ENCODE peak calls at places on chromosomes 13 and 19, in ten cellular contexts. U, X, D, T, K, G, E, C, I and R are unnamed samples.

GRCh38 chr13:29522044-29522685 is 73.3 kb downstream of the SLC7A1 start:
- DNase-seq in U (peak; percentile 94), X (no peak), D (no peak), T (no peak), K (no peak), G (no peak), E (peak; percentile 99), C (no peak), I (no peak), R (no peak)

GRCh38 chr19:18972301-18972831 is 31.3 kb upstream of the HOMER3 start:
- DNase-seq in U (peak; percentile 23), X (no peak), D (no peak), T (no peak), K (no peak), G (no peak), E (peak; percentile 20), C (no peak), I (no peak), R (no peak)

GRCh38 chr19:1068111-1069001 is 1.4 kb downstream of the ARHGAP45 start:
- DNase-seq in U (no peak), X (no peak), D (no peak), T (peak; percentile 49), K (no peak), G (no peak), E (no peak), C (no peak), I (no peak), R (no peak)

GRCh38 chr13:88107486-88108044 is 436.4 kb downstream of the SLITRK5 start:
- DNase-seq in U (no peak), X (no peak), D (no peak), T (peak; percentile 62), K (no peak), G (no peak), E (no peak), C (no peak), I (no peak), R (no peak)

GRCh38 chr19:31350693-31351211 is 1.5 kb upstream of the TSHZ3 start:
- DNase-seq in U (no peak), X (no peak), D (no peak), T (no peak), K (peak; percentile 88), G (peak; percentile 82), E (peak; percentile 35), C (peak; percentile 70), I (peak; percentile 46), R (peak; percentile 82)

GRCh38 chr13:74026753-74027152 is 107.5 kb downstream of the KLF12 start:
- DNase-seq in U (no peak), X (peak; percentile 42), D (no peak), T (no peak), K (no peak), G (peak; percentile 91), E (no peak), C (peak; percentile 85), I (no peak), R (no peak)

GRCh38 chr19:13830761-13831481 is 35.7 kb downstream of the ZSWIM4 start:
- DNase-seq in U (no peak), X (no peak), D (no peak), T (no peak), K (no peak), G (peak; percentile 39), E (no peak), C (no peak), I (no peak), R (no peak)

GRCh38 chr19:6706633-6706958 is 13.9 kb downstream of the C3 start:
- DNase-seq in U (no peak), X (no peak), D (no peak), T (no peak), K (no peak), G (no peak), E (no peak), C (no peak), I (no peak), R (no peak)

GRCh38 chr19:17794731-17795494 is at the start of gene B3GNT3:
- DNase-seq in U (no peak), X (no peak), D (no peak), T (no peak), K (peak; percentile 44), G (peak; percentile 90), E (no peak), C (peak; percentile 89), I (peak; percentile 32), R (no peak)

GRCh38 chr13:21735621-21736401 is 64.9 kb downstream of the FGF9 start:
- DNase-seq in U (no peak), X (no peak), D (no peak), T (no peak), K (no peak), G (peak; percentile 73), E (no peak), C (peak; percentile 12), I (no peak), R (no peak)

GRCh38 chr13:82615043-82615442 is 1267.2 kb downstream of the SLITRK1 start:
- DNase-seq in U (no peak), X (no peak), D (no peak), T (no peak), K (no peak), G (no peak), E (no peak), C (no peak), I (no peak), R (no peak)

GRCh38 chr13:33639640-33640080 is 178.3 kb upstream of the RFC3 start:
- DNase-seq in U (no peak), X (peak; percentile 9), D (no peak), T (no peak), K (no peak), G (no peak), E (no peak), C (no peak), I (no peak), R (no peak)

GRCh38 chr13:48571121-48571901 is 38.4 kb upstream of the RCBTB2 start:
- DNase-seq in U (peak; percentile 71), X (no peak), D (no peak), T (peak; percentile 38), K (no peak), G (no peak), E (peak; percentile 65), C (no peak), I (no peak), R (no peak)

GRCh38 chr19:16661480-16662034 is 618 bp downstream of the TMEM38A start:
- DNase-seq in U (no peak), X (peak; percentile 31), D (peak; percentile 14), T (no peak), K (peak; percentile 16), G (peak; percentile 69), E (no peak), C (peak; percentile 72), I (no peak), R (no peak)

GRCh38 chr13:29918845-29919244 is 68.4 kb upstream of the UBL3 start:
- DNase-seq in U (no peak), X (no peak), D (no peak), T (no peak), K (no peak), G (no peak), E (peak; percentile 96), C (no peak), I (no peak), R (no peak)

GRCh38 chr13:90709329-90709728 is 638.2 kb upstream of the MIR17HG start:
- DNase-seq in U (no peak), X (no peak), D (no peak), T (no peak), K (no peak), G (no peak), E (no peak), C (no peak), I (no peak), R (no peak)

GRCh38 chr19:45638930-45639729 is at the start of gene EML2:
- DNase-seq in U (no peak), X (peak; percentile 19), D (no peak), T (no peak), K (peak; percentile 94), G (peak; percentile 95), E (no peak), C (peak; percentile 97), I (no peak), R (no peak)

GRCh38 chr19:16364231-16364865 is 39.7 kb downstream of the KLF2 start:
- DNase-seq in U (no peak), X (no peak), D (no peak), T (no peak), K (no peak), G (no peak), E (no peak), C (no peak), I (no peak), R (no peak)

GRCh38 chr13:111864566-111864965 is 202.4 kb upstream of the SOX1 start:
- DNase-seq in U (no peak), X (no peak), D (no peak), T (no peak), K (no peak), G (no peak), E (no peak), C (no peak), I (no peak), R (no peak)

GRCh38 chr19:1324792-1325567 is 39.3 kb downstream of the EFNA2 start:
- DNase-seq in U (peak; percentile 77), X (peak; percentile 42), D (peak; percentile 39), T (peak; percentile 67), K (no peak), G (no peak), E (peak; percentile 74), C (peak; percentile 79), I (peak; percentile 28), R (peak; percentile 76)

GRCh38 chr19:13240312-13241022 is 90.3 kb downstream of the IER2 start:
- DNase-seq in U (no peak), X (no peak), D (no peak), T (no peak), K (no peak), G (no peak), E (no peak), C (no peak), I (no peak), R (no peak)

GRCh38 chr19:14127176-14127575 is 9.2 kb downstream of the ASF1B start:
- DNase-seq in U (no peak), X (no peak), D (no peak), T (no peak), K (no peak), G (no peak), E (no peak), C (no peak), I (no peak), R (no peak)

GRCh38 chr13:34627499-34627898 is 314.6 kb upstream of the NBEA start:
- DNase-seq in U (no peak), X (no peak), D (no peak), T (no peak), K (peak; percentile 68), G (peak; percentile 64), E (no peak), C (peak; percentile 29), I (no peak), R (no peak)